ENCODE peak calls at places on chromosomes 5 and 9, in five cellular contexts. One of them, this sample, is unnamed.

GRCh38 chr5:16674750-16675149 is 58.0 kb upstream of the RETREG1 start:
- DNase-seq in GM12865: no peak
- DNase-seq in CD8-positive, alpha-beta memory T cell: no peak
- DNase-seq in NCI-H510A treated with DMSO at 0.1 percent for 48 hours: peak
- DNase-seq in cardiac muscle cell: no peak
- DNase-seq in this sample: no peak

GRCh38 chr9:105681724-105682123 is 12.6 kb upstream of the TMEM38B start:
- DNase-seq in GM12865: no peak
- DNase-seq in cardiac muscle cell: peak
- DNase-seq in NCI-H510A treated with DMSO at 0.1 percent for 48 hours: no peak
- DNase-seq in CD8-positive, alpha-beta memory T cell: no peak
- DNase-seq in this sample: no peak

GRCh38 chr9:125739442-125739841 is 7.7 kb upstream of the PBX3 start:
- DNase-seq in GM12865: no peak
- DNase-seq in cardiac muscle cell: no peak
- DNase-seq in NCI-H510A treated with DMSO at 0.1 percent for 48 hours: no peak
- DNase-seq in CD8-positive, alpha-beta memory T cell: no peak
- DNase-seq in this sample: no peak

GRCh38 chr5:139167533-139167932 is 30.6 kb downstream of the SIL1 start:
- DNase-seq in CD8-positive, alpha-beta memory T cell: no peak
- DNase-seq in NCI-H510A treated with DMSO at 0.1 percent for 48 hours: no peak
- DNase-seq in GM12865: no peak
- DNase-seq in cardiac muscle cell: no peak
- DNase-seq in this sample: no peak

GRCh38 chr5:159182691-159183090 is 26.7 kb downstream of the RNF145 start:
- DNase-seq in GM12865: no peak
- DNase-seq in NCI-H510A treated with DMSO at 0.1 percent for 48 hours: no peak
- DNase-seq in CD8-positive, alpha-beta memory T cell: no peak
- DNase-seq in cardiac muscle cell: peak
- DNase-seq in this sample: no peak

GRCh38 chr9:35741740-35742139 is 7.3 kb downstream of the GBA2 start:
- DNase-seq in CD8-positive, alpha-beta memory T cell: no peak
- DNase-seq in GM12865: no peak
- DNase-seq in NCI-H510A treated with DMSO at 0.1 percent for 48 hours: no peak
- DNase-seq in cardiac muscle cell: no peak
- DNase-seq in this sample: no peak

GRCh38 chr5:112388010-112388553 is 31.0 kb downstream of the EPB41L4A start:
- DNase-seq in GM12865: no peak
- DNase-seq in cardiac muscle cell: no peak
- DNase-seq in NCI-H510A treated with DMSO at 0.1 percent for 48 hours: no peak
- DNase-seq in CD8-positive, alpha-beta memory T cell: no peak
- DNase-seq in this sample: no peak

GRCh38 chr5:99032234-99033013 is 103.6 kb upstream of the CHD1 start:
- DNase-seq in CD8-positive, alpha-beta memory T cell: no peak
- DNase-seq in cardiac muscle cell: peak
- DNase-seq in GM12865: peak
- DNase-seq in NCI-H510A treated with DMSO at 0.1 percent for 48 hours: peak
- DNase-seq in this sample: peak

GRCh38 chr5:91632871-91633270 is 249.8 kb upstream of the ARRDC3 start:
- DNase-seq in CD8-positive, alpha-beta memory T cell: no peak
- DNase-seq in GM12865: no peak
- DNase-seq in NCI-H510A treated with DMSO at 0.1 percent for 48 hours: peak
- DNase-seq in cardiac muscle cell: no peak
- DNase-seq in this sample: no peak

GRCh38 chr9:129235931-129236331 is 57.9 kb upstream of the IER5L start:
- DNase-seq in CD8-positive, alpha-beta memory T cell: peak
- DNase-seq in GM12865: peak
- DNase-seq in NCI-H510A treated with DMSO at 0.1 percent for 48 hours: peak
- DNase-seq in cardiac muscle cell: no peak
- DNase-seq in this sample: no peak

GRCh38 chr5:21452429-21452828 is 1400.7 kb downstream of the CDH12 start:
- DNase-seq in NCI-H510A treated with DMSO at 0.1 percent for 48 hours: no peak
- DNase-seq in cardiac muscle cell: peak
- DNase-seq in GM12865: no peak
- DNase-seq in CD8-positive, alpha-beta memory T cell: no peak
- DNase-seq in this sample: no peak

GRCh38 chr5:163079618-163080017 is 357.8 kb upstream of the CCNG1 start:
- DNase-seq in cardiac muscle cell: no peak
- DNase-seq in CD8-positive, alpha-beta memory T cell: no peak
- DNase-seq in GM12865: peak
- DNase-seq in NCI-H510A treated with DMSO at 0.1 percent for 48 hours: no peak
- DNase-seq in this sample: no peak

GRCh38 chr9:18142964-18143363 is 331.0 kb upstream of the ADAMTSL1 start:
- DNase-seq in GM12865: no peak
- DNase-seq in cardiac muscle cell: peak
- DNase-seq in NCI-H510A treated with DMSO at 0.1 percent for 48 hours: no peak
- DNase-seq in CD8-positive, alpha-beta memory T cell: no peak
- DNase-seq in this sample: no peak

GRCh38 chr9:114006931-114007691 is 71.0 kb downstream of the AMBP start:
- DNase-seq in CD8-positive, alpha-beta memory T cell: no peak
- DNase-seq in cardiac muscle cell: no peak
- DNase-seq in GM12865: no peak
- DNase-seq in NCI-H510A treated with DMSO at 0.1 percent for 48 hours: no peak
- DNase-seq in this sample: no peak

GRCh38 chr5:162209005-162209605 is 141.5 kb downstream of the GABRG2 start:
- DNase-seq in NCI-H510A treated with DMSO at 0.1 percent for 48 hours: no peak
- DNase-seq in CD8-positive, alpha-beta memory T cell: no peak
- DNase-seq in cardiac muscle cell: peak
- DNase-seq in GM12865: peak
- DNase-seq in this sample: peak

GRCh38 chr5:169122951-169123350 is 178.0 kb downstream of the SLIT3 start:
- DNase-seq in NCI-H510A treated with DMSO at 0.1 percent for 48 hours: no peak
- DNase-seq in GM12865: no peak
- DNase-seq in cardiac muscle cell: no peak
- DNase-seq in CD8-positive, alpha-beta memory T cell: no peak
- DNase-seq in this sample: no peak

This sample was measured in iPS-NIHi11.